ENCODE peak calls at places on chromosomes 3 and 15, in nine cellular contexts. N is right lobe of liver; Y is neural progenitor cell; M is neuronal stem cell; T is cardiac muscle cell; D is body of pancreas; V is CD4-positive, alpha-beta memory T cell; G is naive thymus-derived CD4-positive, alpha-beta T cell; X is adrenal gland. S is an unnamed sample.

GRCh38 chr15:67832031-67832551 is 6.8 kb downstream of the SKOR1 start:
- DNase-seq in V (no peak), T (no peak), G (no peak), X (no peak), M (no peak), Y (peak; percentile 72), D (no peak), N (no peak), S (no peak)

GRCh38 chr3:127652246-127652995 is 20.3 kb upstream of the ABTB1 start:
- DNase-seq in X (peak; percentile 68), V (peak; percentile 37), Y (peak; percentile 82), G (no peak), M (peak; percentile 65), N (peak; percentile 58), T (peak; percentile 82), D (peak; percentile 56), S (no peak)

GRCh38 chr15:65612616-65612946 is 1.6 kb upstream of the INTS14 start:
- DNase-seq in T (no peak), G (no peak), X (no peak), V (no peak), Y (no peak), N (no peak), D (no peak), M (no peak), S (no peak)

GRCh38 chr3:194337965-194338753 is 13.0 kb downstream of the CPN2 start:
- DNase-seq in G (no peak), Y (no peak), X (peak; percentile 47), N (no peak), M (no peak), D (no peak), T (no peak), V (no peak), S (no peak)

GRCh38 chr3:100789582-100789981 is 80.3 kb downstream of the TFG start:
- DNase-seq in Y (no peak), D (no peak), X (no peak), V (no peak), N (no peak), M (no peak), G (no peak), T (no peak), S (no peak)

GRCh38 chr15:98779463-98780071 is 131.2 kb downstream of the IGF1R start:
- DNase-seq in X (peak; percentile 89), D (peak; percentile 88), M (peak; percentile 77), G (peak; percentile 69), V (peak; percentile 65), Y (peak; percentile 88), T (peak; percentile 72), N (peak; percentile 77), S (peak; percentile 80)

GRCh38 chr3:183114779-183115178 is 15.5 kb upstream of the MCCC1 start:
- DNase-seq in V (no peak), N (no peak), X (no peak), M (no peak), T (no peak), G (no peak), Y (peak; percentile 64), D (no peak), S (no peak)

GRCh38 chr3:167691366-167691765 is 37.6 kb upstream of the WDR49 start:
- DNase-seq in D (no peak), V (peak; percentile 35), X (no peak), G (peak; percentile 20), T (no peak), N (no peak), M (no peak), Y (no peak), S (no peak)

GRCh38 chr3:1969269-1969668 is 129.4 kb upstream of the CNTN4 start:
- DNase-seq in T (no peak), X (no peak), G (no peak), Y (no peak), D (no peak), M (no peak), N (no peak), V (no peak), S (no peak)

GRCh38 chr3:175606650-175607318 is 747.6 kb downstream of the NAALADL2 start:
- DNase-seq in M (no peak), X (no peak), T (no peak), N (no peak), V (no peak), Y (no peak), D (no peak), G (no peak), S (no peak)

GRCh38 chr15:59595434-59595915 is 16.1 kb upstream of the GCNT3 start:
- DNase-seq in T (no peak), X (no peak), D (no peak), G (no peak), N (no peak), V (no peak), M (no peak), Y (no peak), S (no peak)

GRCh38 chr3:172982731-172983364 is 158.2 kb downstream of the SPATA16 start:
- DNase-seq in N (no peak), V (no peak), X (no peak), M (no peak), G (no peak), D (no peak), Y (no peak), T (peak; percentile 35), S (no peak)

GRCh38 chr3:56796202-56796601 is 5.5 kb downstream of the ARHGEF3 start:
- DNase-seq in N (no peak), T (no peak), D (no peak), V (no peak), X (peak; percentile 78), Y (no peak), G (no peak), M (no peak), S (no peak)

GRCh38 chr3:56795807-56796185 is 6.0 kb downstream of the ARHGEF3 start:
- DNase-seq in M (no peak), G (no peak), T (no peak), V (no peak), N (no peak), X (no peak), D (no peak), Y (no peak), S (no peak)

GRCh38 chr3:56792201-56792600 is 9.5 kb downstream of the ARHGEF3 start:
- DNase-seq in Y (no peak), T (no peak), N (no peak), X (peak; percentile 87), V (no peak), M (no peak), D (peak; percentile 50), G (no peak), S (no peak)

GRCh38 chr3:56796996-56797395 is 4.8 kb downstream of the ARHGEF3 start:
- DNase-seq in G (no peak), N (no peak), T (no peak), M (no peak), V (no peak), Y (no peak), X (no peak), D (peak; percentile 67), S (no peak)

GRCh38 chr3:56795097-56795806 is 6.5 kb downstream of the ARHGEF3 start:
- DNase-seq in M (no peak), Y (no peak), N (no peak), D (no peak), T (no peak), X (peak; percentile 69), V (no peak), G (no peak), S (no peak)
- H3K4me1 ChIP-seq in M (no peaks in the 10 kb centered on the region), Y (no peaks in the 10 kb centered on the region), N (no peaks in the 10 kb centered on the region), D (peaks cover 73% of the 10 kb centered on the region), T (peaks cover 9% of the 10 kb centered on the region), X (peaks cover 66% of the 10 kb centered on the region), V (peaks cover 84% of the 10 kb centered on the region), G (peaks cover 66% of the 10 kb centered on the region), S (peaks cover 10% of the 10 kb centered on the region)

DNA sequence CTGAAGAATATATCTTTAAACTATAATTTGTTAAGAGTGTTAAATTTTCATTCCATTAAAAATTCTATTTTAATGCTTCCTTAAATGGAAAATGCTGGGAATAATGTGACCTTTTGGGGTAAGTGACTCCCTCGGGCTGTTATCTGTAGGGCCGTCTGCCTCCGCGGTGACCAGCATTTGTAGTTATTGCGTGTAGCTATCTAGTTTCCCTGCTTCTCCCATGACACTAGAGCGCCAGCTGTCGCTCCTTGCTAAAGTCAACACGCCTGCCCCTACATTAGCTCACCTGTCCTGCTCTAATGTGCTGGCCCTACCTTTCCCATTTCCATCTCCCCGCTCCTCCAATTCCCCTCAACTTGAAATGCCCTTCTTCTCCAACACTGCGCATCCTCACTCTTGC is 12.4 kb upstream of the CHRM5 start:
- DNase-seq in X (no peak), N (no peak), G (no peak), M (no peak), D (peak; percentile 29), Y (no peak), V (no peak), T (no peak), S (no peak)
- H3K4me3 ChIP-seq in X (no peak overlapping the region), N (no peak overlapping the region), G (no peak overlapping the region), M (no peak overlapping the region), D (no peak overlapping the region), Y (no peak overlapping the region), V (no peak overlapping the region), T (no peak overlapping the region), S (no peak overlapping the region)

DNA sequence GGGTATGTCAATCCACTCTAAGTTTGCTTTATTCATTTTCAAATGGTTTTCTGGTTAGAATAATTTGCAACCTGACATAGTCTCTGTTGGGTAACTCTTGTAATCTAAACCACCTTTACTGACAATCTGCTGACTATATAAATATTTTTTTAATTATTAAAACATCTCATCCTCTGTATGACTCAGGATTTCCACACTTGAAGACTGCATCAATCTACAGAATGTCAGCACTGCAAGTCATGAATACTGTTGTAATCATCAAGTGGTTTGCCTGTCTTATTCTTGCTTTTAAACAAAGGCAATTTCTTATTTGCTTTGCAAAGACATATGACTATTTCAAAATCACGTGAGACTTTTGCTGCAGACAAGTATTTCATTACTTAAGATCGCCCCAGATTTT is 42.1 kb downstream of the VGLL3 start:
- DNase-seq in D (no peak), M (no peak), Y (no peak), G (no peak), T (no peak), X (no peak), N (no peak), V (no peak), S (no peak)
- H3K27ac ChIP-seq in D (no peak overlapping the region), M (no peak overlapping the region), Y (no peak overlapping the region), G (no peak overlapping the region), T (no peak overlapping the region), X (no peak overlapping the region), N (no peak overlapping the region), V (no peak overlapping the region), S (no peak overlapping the region)

GRCh38 chr15:31332681-31333071 is 6.0 kb downstream of the KLF13 start:
- DNase-seq in V (no peak), Y (no peak), G (no peak), N (no peak), X (no peak), D (no peak), T (no peak), M (no peak), S (no peak)

GRCh38 chr15:31331389-31331788 is 4.8 kb downstream of the KLF13 start:
- DNase-seq in X (no peak), T (no peak), Y (no peak), D (no peak), V (no peak), M (no peak), N (no peak), G (no peak), S (no peak)

GRCh38 chr15:31333119-31333518 is 6.5 kb downstream of the KLF13 start:
- DNase-seq in G (no peak), Y (no peak), X (no peak), T (no peak), N (no peak), V (no peak), D (peak; percentile 86), M (no peak), S (no peak)

GRCh38 chr15:31330836-31331235 is 4.2 kb downstream of the KLF13 start:
- DNase-seq in M (no peak), V (no peak), G (no peak), Y (no peak), N (no peak), D (peak; percentile 63), T (no peak), X (peak; percentile 27), S (peak; percentile 69)

GRCh38 chr15:31332020-31332680 is 5.5 kb downstream of the KLF13 start:
- DNase-seq in G (no peak), D (no peak), T (no peak), M (no peak), N (no peak), V (no peak), Y (no peak), X (no peak), S (peak; percentile 59)
- H3K4me1 ChIP-seq in G (peaks cover 78% of the 10 kb centered on the region), D (peaks cover 79% of the 10 kb centered on the region), T (peaks cover 20% of the 10 kb centered on the region), M (peaks cover 8% of the 10 kb centered on the region), N (no peaks in the 10 kb centered on the region), V (peaks cover 83% of the 10 kb centered on the region), Y (peaks cover 6% of the 10 kb centered on the region), X (peaks cover 16% of the 10 kb centered on the region), S (peaks cover 44% of the 10 kb centered on the region)